ENCODE peak calls at places on chromosomes 16 and 17, in nine cellular contexts. One of them, this sample, is unnamed.

GRCh38 chr17:62668091-62668804 is 40.8 kb downstream of the MRC2 start:
- DNase-seq in ovary: no peak
- DNase-seq in PC-9: no peak
- DNase-seq in kidney: no peak
- DNase-seq in astrocyte: no peak
- DNase-seq in OCI-LY7: no peak
- DNase-seq in spleen: no peak
- DNase-seq in body of pancreas: no peak
- DNase-seq in heart left ventricle: no peak
- DNase-seq in this sample: peak; percentile 35

GRCh38 chr16:67384778-67385510 is 8.4 kb downstream of the TPPP3 start:
- DNase-seq in spleen: no peak
- DNase-seq in OCI-LY7: no peak
- DNase-seq in body of pancreas: no peak
- DNase-seq in PC-9: no peak
- DNase-seq in heart left ventricle: no peak
- DNase-seq in ovary: no peak
- DNase-seq in kidney: no peak
- DNase-seq in astrocyte: peak; percentile 49
- DNase-seq in this sample: no peak

GRCh38 chr17:77865109-77865611 is 93.3 kb upstream of the TNRC6C start:
- DNase-seq in heart left ventricle: peak; percentile 67
- DNase-seq in PC-9: no peak
- DNase-seq in OCI-LY7: no peak
- DNase-seq in kidney: peak; percentile 67
- DNase-seq in spleen: peak; percentile 63
- DNase-seq in body of pancreas: no peak
- DNase-seq in astrocyte: no peak
- DNase-seq in ovary: no peak
- DNase-seq in this sample: peak; percentile 40

GRCh38 chr16:27319257-27319965 is 5.6 kb downstream of the IL4R start:
- DNase-seq in heart left ventricle: no peak
- DNase-seq in PC-9: no peak
- DNase-seq in spleen: peak; percentile 35
- DNase-seq in ovary: no peak
- DNase-seq in body of pancreas: no peak
- DNase-seq in astrocyte: no peak
- DNase-seq in kidney: peak; percentile 55
- DNase-seq in OCI-LY7: no peak
- DNase-seq in this sample: no peak

GRCh38 chr16:67537270-67537635 is 8.6 kb downstream of the RIPOR1 start:
- DNase-seq in ovary: peak; percentile 78
- DNase-seq in heart left ventricle: peak; percentile 89
- DNase-seq in OCI-LY7: no peak
- DNase-seq in kidney: peak; percentile 92
- DNase-seq in astrocyte: no peak
- DNase-seq in body of pancreas: peak; percentile 52
- DNase-seq in spleen: peak; percentile 94
- DNase-seq in PC-9: peak; percentile 56
- DNase-seq in this sample: peak; percentile 80

GRCh38 chr17:29116652-29117439 is 63.4 kb downstream of the MYO18A start:
- DNase-seq in OCI-LY7: peak; percentile 70
- DNase-seq in ovary: peak; percentile 64
- DNase-seq in body of pancreas: peak; percentile 78
- DNase-seq in heart left ventricle: peak; percentile 91
- DNase-seq in spleen: peak; percentile 95
- DNase-seq in astrocyte: no peak
- DNase-seq in kidney: no peak
- DNase-seq in PC-9: peak; percentile 62
- DNase-seq in this sample: peak; percentile 91

GRCh38 chr17:72193395-72194106 is 72.7 kb downstream of the SOX9 start:
- DNase-seq in heart left ventricle: peak; percentile 72
- DNase-seq in astrocyte: peak; percentile 50
- DNase-seq in ovary: no peak
- DNase-seq in PC-9: no peak
- DNase-seq in body of pancreas: no peak
- DNase-seq in OCI-LY7: no peak
- DNase-seq in spleen: no peak
- DNase-seq in kidney: no peak
- DNase-seq in this sample: no peak

GRCh38 chr17:61467416-61468262 is 15.4 kb downstream of the TBX4 start:
- DNase-seq in body of pancreas: peak; percentile 22
- DNase-seq in kidney: peak; percentile 53
- DNase-seq in ovary: no peak
- DNase-seq in OCI-LY7: peak; percentile 52
- DNase-seq in spleen: peak; percentile 71
- DNase-seq in astrocyte: peak; percentile 37
- DNase-seq in PC-9: peak; percentile 45
- DNase-seq in heart left ventricle: no peak
- DNase-seq in this sample: peak; percentile 63

GRCh38 chr17:75689441-75689873 is 22.3 kb downstream of the SAP30BP start:
- DNase-seq in body of pancreas: no peak
- DNase-seq in spleen: peak; percentile 63
- DNase-seq in PC-9: peak; percentile 57
- DNase-seq in ovary: no peak
- DNase-seq in heart left ventricle: no peak
- DNase-seq in kidney: peak; percentile 17
- DNase-seq in OCI-LY7: peak; percentile 98
- DNase-seq in astrocyte: no peak
- DNase-seq in this sample: no peak

GRCh38 chr16:19179890-19180490 is 11.9 kb downstream of the SYT17 start:
- DNase-seq in body of pancreas: peak; percentile 70
- DNase-seq in kidney: no peak
- DNase-seq in heart left ventricle: peak; percentile 81
- DNase-seq in PC-9: peak; percentile 56
- DNase-seq in astrocyte: no peak
- DNase-seq in ovary: no peak
- DNase-seq in spleen: peak; percentile 83
- DNase-seq in OCI-LY7: peak; percentile 63
- DNase-seq in this sample: peak; percentile 88

GRCh38 chr17:74452027-74452840 is 14.2 kb upstream of the CD300A start:
- DNase-seq in astrocyte: no peak
- DNase-seq in body of pancreas: no peak
- DNase-seq in heart left ventricle: peak; percentile 47
- DNase-seq in spleen: no peak
- DNase-seq in ovary: no peak
- DNase-seq in kidney: peak; percentile 79
- DNase-seq in PC-9: no peak
- DNase-seq in OCI-LY7: no peak
- DNase-seq in this sample: no peak

GRCh38 chr17:81309140-81309858 is 14.2 kb upstream of the SLC38A10 start:
- DNase-seq in PC-9: peak; percentile 92
- DNase-seq in ovary: no peak
- DNase-seq in spleen: peak; percentile 93
- DNase-seq in kidney: peak; percentile 95
- DNase-seq in OCI-LY7: no peak
- DNase-seq in astrocyte: no peak
- DNase-seq in body of pancreas: peak; percentile 91
- DNase-seq in heart left ventricle: peak; percentile 94
- DNase-seq in this sample: peak; percentile 98

GRCh38 chr17:73856585-73856984 is 212.3 kb upstream of the SDK2 start:
- DNase-seq in body of pancreas: no peak
- DNase-seq in kidney: no peak
- DNase-seq in OCI-LY7: no peak
- DNase-seq in heart left ventricle: no peak
- DNase-seq in PC-9: no peak
- DNase-seq in ovary: no peak
- DNase-seq in astrocyte: no peak
- DNase-seq in spleen: no peak
- DNase-seq in this sample: no peak

GRCh38 chr16:71572497-71573116 is 4.3 kb downstream of the TAT start:
- DNase-seq in body of pancreas: peak; percentile 30
- DNase-seq in OCI-LY7: no peak
- DNase-seq in PC-9: no peak
- DNase-seq in kidney: no peak
- DNase-seq in astrocyte: no peak
- DNase-seq in ovary: no peak
- DNase-seq in heart left ventricle: no peak
- DNase-seq in spleen: no peak
- DNase-seq in this sample: no peak

GRCh38 chr16:10828851-10829331 is 10.3 kb upstream of the TVP23A start:
- DNase-seq in ovary: peak; percentile 95
- DNase-seq in heart left ventricle: peak; percentile 96
- DNase-seq in OCI-LY7: no peak
- DNase-seq in kidney: peak; percentile 97
- DNase-seq in spleen: peak; percentile 90
- DNase-seq in PC-9: peak; percentile 78
- DNase-seq in astrocyte: peak; percentile 77
- DNase-seq in body of pancreas: peak; percentile 97
- DNase-seq in this sample: peak; percentile 97

GRCh38 chr16:67822511-67822910 is 15.8 kb downstream of the TSNAXIP1 start:
- DNase-seq in ovary: no peak
- DNase-seq in OCI-LY7: no peak
- DNase-seq in PC-9: no peak
- DNase-seq in heart left ventricle: no peak
- DNase-seq in astrocyte: no peak
- DNase-seq in body of pancreas: no peak
- DNase-seq in spleen: no peak
- DNase-seq in kidney: no peak
- DNase-seq in this sample: no peak

GRCh38 chr16:35562471-35562870 is 2103.1 kb downstream of the TP53TG3F start:
- DNase-seq in spleen: no peak
- DNase-seq in OCI-LY7: no peak
- DNase-seq in ovary: no peak
- DNase-seq in heart left ventricle: no peak
- DNase-seq in kidney: no peak
- DNase-seq in astrocyte: no peak
- DNase-seq in body of pancreas: no peak
- DNase-seq in PC-9: no peak
- DNase-seq in this sample: no peak

GRCh38 chr16:35565626-35566025 is 2106.2 kb downstream of the TP53TG3F start:
- DNase-seq in spleen: no peak
- DNase-seq in body of pancreas: no peak
- DNase-seq in PC-9: no peak
- DNase-seq in ovary: no peak
- DNase-seq in OCI-LY7: no peak
- DNase-seq in kidney: no peak
- DNase-seq in astrocyte: no peak
- DNase-seq in heart left ventricle: no peak
- DNase-seq in this sample: no peak

GRCh38 chr16:35564148-35564547 is 2104.7 kb downstream of the TP53TG3F start:
- DNase-seq in ovary: no peak
- DNase-seq in OCI-LY7: no peak
- DNase-seq in kidney: no peak
- DNase-seq in astrocyte: no peak
- DNase-seq in body of pancreas: no peak
- DNase-seq in spleen: no peak
- DNase-seq in PC-9: no peak
- DNase-seq in heart left ventricle: no peak
- DNase-seq in this sample: no peak

GRCh38 chr16:35562919-35563318 is 2103.5 kb downstream of the TP53TG3F start:
- DNase-seq in ovary: no peak
- DNase-seq in kidney: no peak
- DNase-seq in astrocyte: no peak
- DNase-seq in PC-9: no peak
- DNase-seq in spleen: no peak
- DNase-seq in body of pancreas: no peak
- DNase-seq in OCI-LY7: no peak
- DNase-seq in heart left ventricle: no peak
- DNase-seq in this sample: no peak

DNA sequence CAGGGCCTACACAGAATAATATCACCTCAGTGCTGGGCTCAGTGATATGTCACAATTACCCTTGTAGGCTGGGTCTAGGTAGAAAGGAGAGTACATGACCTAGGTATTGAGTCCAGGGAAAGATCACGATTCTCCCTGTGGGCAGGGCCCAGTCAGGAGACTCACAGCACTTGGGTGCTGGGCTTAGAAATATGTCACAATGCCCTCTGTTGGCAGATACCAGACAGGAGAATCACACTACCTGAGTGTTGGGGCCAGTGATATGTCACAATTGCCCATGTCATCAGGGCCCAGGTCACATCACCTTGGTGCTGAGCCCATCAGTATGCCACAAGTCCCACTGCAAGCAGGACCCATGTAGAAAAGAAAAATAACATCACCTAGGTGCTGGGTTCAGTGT is 2105.5 kb downstream of the TP53TG3F start:
- DNase-seq in PC-9: no peak
- DNase-seq in body of pancreas: no peak
- DNase-seq in spleen: no peak
- DNase-seq in kidney: no peak
- DNase-seq in ovary: no peak
- DNase-seq in OCI-LY7: no peak
- DNase-seq in heart left ventricle: no peak
- DNase-seq in astrocyte: no peak
- DNase-seq in this sample: no peak
- H3K9me3 ChIP-seq in PC-9: no peaks in the 10 kb centered on the region
- H3K9me3 ChIP-seq in body of pancreas: no peaks in the 10 kb centered on the region
- H3K9me3 ChIP-seq in spleen: no peaks in the 10 kb centered on the region
- H3K9me3 ChIP-seq in kidney: no peaks in the 10 kb centered on the region
- H3K9me3 ChIP-seq in ovary: no peaks in the 10 kb centered on the region
- H3K9me3 ChIP-seq in OCI-LY7: no peaks in the 10 kb centered on the region
- H3K9me3 ChIP-seq in heart left ventricle: no peaks in the 10 kb centered on the region
- H3K9me3 ChIP-seq in astrocyte: peaks cover 17% of the 10 kb centered on the region
- H3K9me3 ChIP-seq in this sample: no peaks in the 10 kb centered on the region

GRCh38 chr17:34378664-34379101 is 15.7 kb upstream of the CCL1 start:
- DNase-seq in kidney: no peak
- DNase-seq in body of pancreas: peak; percentile 41
- DNase-seq in ovary: no peak
- DNase-seq in heart left ventricle: no peak
- DNase-seq in spleen: no peak
- DNase-seq in astrocyte: no peak
- DNase-seq in PC-9: no peak
- DNase-seq in OCI-LY7: peak; percentile 85
- DNase-seq in this sample: no peak
- TF ChIP-seq CTCF in kidney: no peak
- TF ChIP-seq CTCF in body of pancreas: no peak
- TF ChIP-seq CTCF in ovary: no peak
- TF ChIP-seq CTCF in heart left ventricle: no peak
- TF ChIP-seq CTCF in spleen: no peak
- TF ChIP-seq CTCF in astrocyte: no peak
- TF ChIP-seq CTCF in PC-9: no peak
- TF ChIP-seq CTCF in OCI-LY7: peak; percentile 62
- TF ChIP-seq CTCF in this sample: peak; percentile 14

GRCh38 chr16:75169899-75170405 is 21.6 kb downstream of the ZFP1 start:
- DNase-seq in ovary: no peak
- DNase-seq in PC-9: no peak
- DNase-seq in astrocyte: no peak
- DNase-seq in heart left ventricle: no peak
- DNase-seq in spleen: no peak
- DNase-seq in kidney: no peak
- DNase-seq in OCI-LY7: no peak
- DNase-seq in body of pancreas: no peak
- DNase-seq in this sample: no peak
- H3K9me3 ChIP-seq in ovary: no peaks in the 10 kb centered on the region
- H3K9me3 ChIP-seq in PC-9: peaks cover 82% of the 10 kb centered on the region
- H3K9me3 ChIP-seq in astrocyte: peaks cover 57% of the 10 kb centered on the region
- H3K9me3 ChIP-seq in heart left ventricle: peaks cover 49% of the 10 kb centered on the region
- H3K9me3 ChIP-seq in spleen: peaks cover 13% of the 10 kb centered on the region
- H3K9me3 ChIP-seq in kidney: peaks cover 37% of the 10 kb centered on the region
- H3K9me3 ChIP-seq in OCI-LY7: peaks cover 56% of the 10 kb centered on the region
- H3K9me3 ChIP-seq in body of pancreas: no peaks in the 10 kb centered on the region
- H3K9me3 ChIP-seq in this sample: peaks cover 26% of the 10 kb centered on the region

GRCh38 chr16:1296688-1297412 is 12.6 kb upstream of the UBE2I start:
- DNase-seq in body of pancreas: peak; percentile 74
- DNase-seq in spleen: no peak
- DNase-seq in astrocyte: peak; percentile 54
- DNase-seq in kidney: no peak
- DNase-seq in heart left ventricle: no peak
- DNase-seq in PC-9: peak; percentile 82
- DNase-seq in OCI-LY7: peak; percentile 60
- DNase-seq in ovary: no peak
- DNase-seq in this sample: no peak
- TF ChIP-seq CTCF in body of pancreas: no peak
- TF ChIP-seq CTCF in spleen: no peak
- TF ChIP-seq CTCF in astrocyte: no peak
- TF ChIP-seq CTCF in kidney: no peak
- TF ChIP-seq CTCF in heart left ventricle: no peak
- TF ChIP-seq CTCF in PC-9: no peak
- TF ChIP-seq CTCF in OCI-LY7: no peak
- TF ChIP-seq CTCF in ovary: no peak
- TF ChIP-seq CTCF in this sample: no peak

GRCh38 chr16:34078697-34079096 is 619.3 kb downstream of the TP53TG3F start:
- DNase-seq in PC-9: no peak
- DNase-seq in astrocyte: peak; percentile 52
- DNase-seq in ovary: no peak
- DNase-seq in heart left ventricle: no peak
- DNase-seq in spleen: no peak
- DNase-seq in OCI-LY7: no peak
- DNase-seq in kidney: no peak
- DNase-seq in body of pancreas: no peak
- DNase-seq in this sample: no peak
- H3K9me3 ChIP-seq in PC-9: peaks cover 81% of the 10 kb centered on the region
- H3K9me3 ChIP-seq in astrocyte: peaks cover 25% of the 10 kb centered on the region
- H3K9me3 ChIP-seq in ovary: no peaks in the 10 kb centered on the region
- H3K9me3 ChIP-seq in heart left ventricle: peaks cover 40% of the 10 kb centered on the region
- H3K9me3 ChIP-seq in spleen: peaks cover 12% of the 10 kb centered on the region
- H3K9me3 ChIP-seq in OCI-LY7: peaks cover 54% of the 10 kb centered on the region
- H3K9me3 ChIP-seq in kidney: peaks cover 82% of the 10 kb centered on the region
- H3K9me3 ChIP-seq in body of pancreas: no peaks in the 10 kb centered on the region
- H3K9me3 ChIP-seq in this sample: peaks cover 12% of the 10 kb centered on the region